ENCODE peak calls at places on chromosome 1, in seven cellular contexts. Z is lower leg skin, T is astrocyte of the cerebellum, A is thoracic aorta, Q is heart right ventricle, V is fibroblast of pulmonary artery, N is body of pancreas. X is an unnamed sample.

GRCh38 chr1:109770331-109771095 is 6.8 kb upstream of the EPS8L3 start:
- DNase-seq in Z (no peak), T (no peak), A (no peak), Q (no peak), V (no peak), N (no peak), X (no peak)

GRCh38 chr1:109239580-109240068 is 9.7 kb upstream of the CELSR2 start:
- DNase-seq in Z (no peak), T (no peak), A (no peak), Q (no peak), V (peak), N (no peak), X (peak)

GRCh38 chr1:90730247-90731022 is 13.3 kb upstream of the BARHL2 start:
- DNase-seq in Z (no peak), T (no peak), A (no peak), Q (no peak), V (no peak), N (no peak), X (no peak)

GRCh38 chr1:244761279-244761678 is 74.2 kb upstream of the COX20 start:
- DNase-seq in Z (no peak), T (no peak), A (no peak), Q (no peak), V (no peak), N (no peak), X (no peak)

GRCh38 chr1:109532365-109533136 is 7.1 kb upstream of the GPR61 start:
- DNase-seq in Z (peak), T (peak), A (peak), Q (peak), V (peak), N (peak), X (peak)

GRCh38 chr1:200535605-200536004 is 84.9 kb downstream of the KIF14 start:
- DNase-seq in Z (no peak), T (no peak), A (no peak), Q (no peak), V (peak), N (peak), X (peak)

GRCh38 chr1:194378517-194378916 is 1192.1 kb upstream of the B3GALT2 start:
- DNase-seq in Z (no peak), T (no peak), A (no peak), Q (no peak), V (no peak), N (no peak), X (no peak)

GRCh38 chr1:65149753-65150463 is 1.9 kb downstream of the AK4 start:
- DNase-seq in Z (peak), T (no peak), A (no peak), Q (no peak), V (no peak), N (no peak), X (no peak)

GRCh38 chr1:179002552-179003345 is 22.9 kb upstream of the FAM20B start:
- DNase-seq in Z (peak), T (peak), A (peak), Q (peak), V (peak), N (peak), X (peak)

GRCh38 chr1:180181048-180181447 is 26.4 kb downstream of the QSOX1 start:
- DNase-seq in Z (no peak), T (no peak), A (no peak), Q (no peak), V (peak), N (no peak), X (peak)

GRCh38 chr1:48115835-48116234 is 106.7 kb upstream of the SLC5A9 start:
- DNase-seq in Z (no peak), T (no peak), A (no peak), Q (no peak), V (no peak), N (no peak), X (no peak)

GRCh38 chr1:244896550-244896949 is 32.2 kb upstream of the HNRNPU start:
- DNase-seq in Z (no peak), T (no peak), A (no peak), Q (no peak), V (peak), N (no peak), X (peak)

GRCh38 chr1:201085902-201086735 is 26.1 kb downstream of the CACNA1S start:
- DNase-seq in Z (no peak), T (no peak), A (no peak), Q (peak), V (peak), N (peak), X (peak)

GRCh38 chr1:19648689-19649088 is 4.6 kb downstream of the NBL1 start:
- DNase-seq in Z (no peak), T (no peak), A (no peak), Q (no peak), V (peak), N (no peak), X (peak)

GRCh38 chr1:21308847-21309652 is 18.8 kb upstream of the ECE1 start:
- DNase-seq in Z (no peak), T (peak), A (no peak), Q (no peak), V (no peak), N (no peak), X (peak)

GRCh38 chr1:41378999-41379740 is 17.9 kb downstream of the FOXO6 start:
- DNase-seq in Z (no peak), T (no peak), A (no peak), Q (no peak), V (no peak), N (no peak), X (no peak)

GRCh38 chr1:9248341-9249262 is 14.0 kb downstream of the H6PD start:
- DNase-seq in Z (no peak), T (no peak), A (no peak), Q (no peak), V (no peak), N (no peak), X (no peak)

GRCh38 chr1:85581802-85582686 is 1.5 kb downstream of the CCN1 start:
- DNase-seq in Z (peak), T (no peak), A (no peak), Q (peak), V (peak), N (peak), X (peak)

GRCh38 chr1:160904783-160905616 is 20.0 kb upstream of the ITLN1 start:
- DNase-seq in Z (no peak), T (no peak), A (no peak), Q (no peak), V (peak), N (no peak), X (no peak)

GRCh38 chr1:201468844-201469644 is at the start of gene PHLDA3:
- DNase-seq in Z (peak), T (peak), A (peak), Q (peak), V (peak), N (peak), X (peak)

GRCh38 chr1:154657547-154657946 is 49.6 kb upstream of the ADAR start:
- DNase-seq in Z (no peak), T (no peak), A (no peak), Q (no peak), V (no peak), N (no peak), X (no peak)

GRCh38 chr1:222286039-222286438 is 261.9 kb downstream of the HHIPL2 start:
- DNase-seq in Z (no peak), T (no peak), A (no peak), Q (no peak), V (no peak), N (no peak), X (no peak)

GRCh38 chr1:222283147-222283768 is 264.6 kb downstream of the HHIPL2 start:
- DNase-seq in Z (no peak), T (no peak), A (no peak), Q (no peak), V (peak), N (no peak), X (peak)

GRCh38 chr1:222284466-222284865 is 263.4 kb downstream of the HHIPL2 start:
- DNase-seq in Z (no peak), T (no peak), A (no peak), Q (no peak), V (no peak), N (no peak), X (peak)

DNA sequence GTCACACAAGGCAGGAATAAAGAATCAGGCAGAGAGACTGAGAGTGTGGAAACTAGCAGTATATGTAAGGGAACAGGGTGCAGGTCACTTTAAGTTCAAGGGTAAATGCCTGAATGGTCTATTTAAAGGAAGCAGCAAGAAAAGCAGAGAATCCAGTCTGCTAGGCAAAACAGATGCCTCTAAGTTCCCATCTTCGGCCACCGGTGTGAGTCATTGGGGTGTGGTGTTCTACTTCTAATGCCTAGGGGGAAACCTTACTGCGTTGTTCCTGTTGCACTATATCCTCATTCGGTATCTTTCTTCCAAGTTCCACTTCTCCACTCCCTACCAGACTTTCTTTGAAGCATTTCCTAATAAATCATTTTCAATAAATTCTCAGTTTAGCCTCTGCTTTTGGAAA is 259.8 kb downstream of the HHIPL2 start:
- DNase-seq in Z (no peak), T (no peak), A (no peak), Q (no peak), V (no peak), N (no peak), X (peak)
- H3K4me3 ChIP-seq in Z (no peak), T (no peak), A (no peak), Q (no peak), V (no peak), N (no peak), X (no peak)

GRCh38 chr1:198830397-198830796 is 191.6 kb downstream of the PTPRC start:
- DNase-seq in Z (no peak), T (no peak), A (no peak), Q (no peak), V (no peak), N (no peak), X (no peak)

GRCh38 chr1:198833706-198834497 is 195.1 kb downstream of the PTPRC start:
- DNase-seq in Z (no peak), T (no peak), A (no peak), Q (no peak), V (no peak), N (no peak), X (no peak)

GRCh38 chr1:198829356-198829755 is 190.5 kb downstream of the PTPRC start:
- DNase-seq in Z (no peak), T (no peak), A (no peak), Q (no peak), V (no peak), N (no peak), X (no peak)

GRCh38 chr1:198825254-198825653 is 186.4 kb downstream of the PTPRC start:
- DNase-seq in Z (no peak), T (no peak), A (no peak), Q (no peak), V (no peak), N (no peak), X (no peak)

GRCh38 chr1:198829948-198830347 is 191.1 kb downstream of the PTPRC start:
- DNase-seq in Z (no peak), T (peak), A (no peak), Q (no peak), V (peak), N (no peak), X (peak)
- TF ChIP-seq CTCF in Z (no peak), T (peak), A (no peak), Q (no peak), V (peak), N (no peak), X (peak)

DNA sequence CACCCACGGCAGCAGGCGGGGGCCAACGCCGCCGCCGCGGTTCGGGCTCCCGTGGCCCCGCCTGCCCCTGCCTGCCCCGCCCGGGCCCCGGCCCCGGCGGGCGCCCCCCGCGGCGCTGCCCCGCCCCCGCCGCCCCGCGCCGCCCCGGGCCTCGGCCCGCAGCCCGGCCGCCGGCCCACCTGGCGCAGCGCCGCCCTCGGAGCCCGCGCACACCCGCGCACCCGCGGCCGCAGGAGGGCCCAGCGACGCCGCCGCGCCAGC is at the start of gene WNT3A:
- DNase-seq in Z (no peak), T (no peak), A (no peak), Q (no peak), V (no peak), N (no peak), X (no peak)
- H3K4me3 ChIP-seq in Z (no peak), T (no peak), A (no peak), Q (no peak), V (no peak), N (no peak), X (no peak)

GRCh38 chr1:23421752-23422312 is 2.7 kb downstream of the TCEA3 start:
- DNase-seq in Z (no peak), T (no peak), A (no peak), Q (no peak), V (peak), N (peak), X (peak)
- TF ChIP-seq CTCF in Z (no peak), T (no peak), A (no peak), Q (peak), V (peak), N (no peak), X (peak)

DNA sequence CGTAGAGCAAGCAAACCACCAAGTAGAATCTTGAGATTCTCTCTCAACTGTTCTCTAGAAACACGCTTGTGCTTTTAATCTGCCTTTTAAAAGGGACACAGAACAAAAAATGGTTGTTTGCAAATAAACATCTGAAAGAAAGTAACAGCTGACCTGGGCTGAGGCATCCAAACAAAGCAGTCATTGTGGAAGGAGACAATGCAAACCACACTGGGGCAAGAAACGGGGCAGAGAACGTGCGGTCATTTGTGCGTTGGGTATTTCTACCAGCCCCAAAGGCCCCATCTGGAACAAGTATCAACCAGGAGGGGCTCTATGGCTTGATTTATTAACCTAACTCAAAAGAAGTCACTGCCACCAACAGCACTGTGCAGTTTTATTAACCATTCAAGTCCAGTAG is 6.0 kb downstream of the STMN1 start:
- DNase-seq in Z (no peak), T (no peak), A (no peak), Q (no peak), V (no peak), N (no peak), X (no peak)
- H3K4me3 ChIP-seq in Z (no peak), T (no peak), A (no peak), Q (no peak), V (no peak), N (no peak), X (no peak)

GRCh38 chr1:227365473-227366067 is 47.3 kb upstream of the CDC42BPA start:
- DNase-seq in Z (no peak), T (no peak), A (no peak), Q (no peak), V (no peak), N (no peak), X (no peak)
- TF ChIP-seq CTCF in Z (no peak), T (no peak), A (no peak), Q (no peak), V (no peak), N (no peak), X (no peak)

GRCh38 chr1:43365678-43366077 is 2.1 kb downstream of the ELOVL1 start:
- DNase-seq in Z (no peak), T (no peak), A (no peak), Q (no peak), V (no peak), N (no peak), X (no peak)
- H3K4me3 ChIP-seq in Z (no peak), T (no peak), A (no peak), Q (no peak), V (no peak), N (no peak), X (no peak)

DNA sequence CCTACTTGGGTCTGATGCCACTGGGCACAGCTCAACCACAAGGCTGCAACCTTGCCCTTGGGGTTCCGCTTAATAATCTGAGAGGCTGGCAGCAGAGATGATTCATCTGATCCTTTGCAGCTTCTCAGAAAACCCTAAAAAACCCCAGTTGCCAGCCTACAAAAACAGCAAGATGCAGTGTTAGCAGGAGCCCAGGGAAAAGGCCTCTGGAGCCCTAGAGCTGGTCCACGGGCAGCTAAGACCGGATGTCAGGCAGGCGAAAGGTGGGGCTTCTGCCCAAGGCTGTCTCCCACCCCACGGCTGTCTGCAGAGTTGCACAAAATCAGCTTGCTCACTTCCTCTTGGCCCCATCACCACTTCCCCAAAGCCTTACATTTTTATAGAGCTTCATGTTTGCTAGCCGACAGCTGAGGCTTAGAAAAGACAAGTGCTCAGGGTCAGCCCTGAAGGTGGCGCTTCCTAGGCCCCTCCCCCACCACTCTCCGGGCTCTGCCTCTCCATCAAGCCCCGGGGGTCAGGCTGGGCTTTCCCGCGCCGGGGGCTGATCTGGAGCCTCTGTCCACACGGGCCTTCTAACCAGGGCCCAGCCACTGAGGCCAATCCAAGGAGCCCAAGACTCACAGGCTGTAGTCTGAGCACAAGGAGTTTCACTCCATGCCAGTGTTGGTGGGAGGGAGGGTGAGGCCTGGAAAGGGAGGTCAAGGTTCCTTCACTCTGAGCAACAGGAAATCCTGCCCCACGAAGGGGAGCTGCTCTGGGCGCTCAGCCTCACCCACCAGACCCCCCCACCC is 4.2 kb upstream of the ADORA3 start:
- DNase-seq in Z (peak), T (no peak), A (no peak), Q (peak), V (peak), N (peak), X (peak)
- TF ChIP-seq CTCF in Z (no peak), T (no peak), A (no peak), Q (no peak), V (peak), N (no peak), X (peak)

GRCh38 chr1:166947398-166948043 is 27.8 kb downstream of the ILDR2 start:
- DNase-seq in Z (no peak), T (peak), A (peak), Q (peak), V (peak), N (peak), X (peak)
- H3K4me3 ChIP-seq in Z (no peak), T (peak), A (peak), Q (peak), V (no peak), N (no peak), X (no peak)

DNA sequence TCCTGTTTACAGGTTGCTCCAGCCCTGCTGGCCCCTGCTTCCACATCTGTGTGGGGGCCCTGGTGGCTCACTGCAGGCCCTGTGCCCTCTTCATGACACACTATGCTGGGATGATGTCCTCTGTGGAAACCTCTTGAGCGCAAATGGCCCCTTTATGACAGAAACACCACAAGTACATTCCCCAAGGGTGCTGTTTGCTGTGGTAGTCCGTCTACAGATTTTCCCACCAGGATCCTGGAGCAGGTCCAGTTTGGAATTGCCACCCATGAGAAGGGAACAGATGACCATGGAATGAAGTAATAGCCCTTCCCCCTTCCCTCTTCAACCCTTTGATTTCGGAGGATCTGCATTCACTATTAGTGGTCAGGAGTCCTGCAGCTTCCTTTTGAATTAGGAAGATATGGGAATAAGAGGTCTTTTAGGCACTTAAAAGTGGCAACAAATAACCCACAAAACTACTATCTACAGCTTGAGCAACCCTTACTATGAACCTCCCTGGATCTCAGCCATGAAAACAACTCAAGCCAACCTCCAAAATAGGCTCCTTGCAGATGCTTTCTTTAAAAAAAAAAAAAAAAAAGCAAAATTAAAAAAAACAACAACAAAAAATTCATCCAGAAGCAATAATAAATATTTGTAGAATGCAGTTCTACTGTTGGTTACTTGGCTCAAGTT is 121.9 kb upstream of the TSPAN2 start:
- DNase-seq in Z (no peak), T (no peak), A (no peak), Q (no peak), V (peak), N (peak), X (no peak)
- TF ChIP-seq CTCF in Z (no peak), T (no peak), A (no peak), Q (no peak), V (no peak), N (no peak), X (no peak)